ENCODE peak calls at places on chromosomes 5 and 9, in eight cellular contexts. L is neural progenitor cell, W is PC-3, K is GM23248, E is hepatocyte, J is SK-N-SH, A is HCT116, F is MM.1S. G is an unnamed sample. For H3K9me3, the result is how much of the 10 kb centered on the place peaks cover.

GRCh38 chr5:84480873-84481637 is 96.4 kb upstream of the EDIL3 start:
- DNase-seq in L (no peak), W (peak), K (no peak), E (no peak), J (no peak), A (no peak), F (no peak), G (no peak)

GRCh38 chr5:134568761-134569725 is 43.6 kb downstream of the JADE2 start:
- DNase-seq in L (peak), W (peak), K (peak), E (no peak), J (peak), A (no peak), F (no peak), G (no peak)

GRCh38 chr5:74367931-74368330 is 272.6 kb downstream of the ENC1 start:
- DNase-seq in L (no peak), W (no peak), K (no peak), E (no peak), J (no peak), A (no peak), F (no peak), G (no peak)

GRCh38 chr5:169085656-169086055 is 215.3 kb downstream of the SLIT3 start:
- DNase-seq in L (no peak), W (no peak), K (peak), E (no peak), J (no peak), A (no peak), F (no peak), G (no peak)

GRCh38 chr5:35180046-35180445 is 50.2 kb downstream of the PRLR start:
- DNase-seq in L (no peak), W (no peak), K (no peak), E (no peak), J (no peak), A (no peak), F (no peak), G (no peak)

GRCh38 chr5:116063950-116064349 is 20.9 kb upstream of the COMMD10 start:
- DNase-seq in L (no peak), W (no peak), K (no peak), E (no peak), J (no peak), A (no peak), F (no peak), G (no peak)

GRCh38 chr5:115457985-115458384 is 86.6 kb downstream of the FEM1C start:
- DNase-seq in L (peak), W (no peak), K (no peak), E (peak), J (no peak), A (no peak), F (no peak), G (no peak)

GRCh38 chr5:96067902-96068614 is 106.4 kb upstream of the ELL2 start:
- DNase-seq in L (no peak), W (peak), K (peak), E (peak), J (no peak), A (peak), F (no peak), G (no peak)

GRCh38 chr5:139245637-139246335 is 47.6 kb upstream of the SIL1 start:
- DNase-seq in L (no peak), W (no peak), K (no peak), E (no peak), J (no peak), A (no peak), F (no peak), G (no peak)

GRCh38 chr9:5479994-5480694 is 29.8 kb downstream of the CD274 start:
- DNase-seq in L (no peak), W (peak), K (no peak), E (no peak), J (no peak), A (no peak), F (no peak), G (no peak)

GRCh38 chr5:129541648-129542251 is 81.7 kb downstream of the ADAMTS19 start:
- DNase-seq in L (no peak), W (peak), K (no peak), E (no peak), J (no peak), A (peak), F (peak), G (peak)

GRCh38 chr9:112061152-112061740 is 113.9 kb downstream of the SUSD1 start:
- DNase-seq in L (no peak), W (peak), K (peak), E (peak), J (peak), A (peak), F (peak), G (no peak)

GRCh38 chr9:99576002-99576401 is 245.7 kb upstream of the NR4A3 start:
- DNase-seq in L (no peak), W (peak), K (no peak), E (no peak), J (no peak), A (no peak), F (no peak), G (no peak)

GRCh38 chr9:121398374-121398773 is 28.3 kb upstream of the STOM start:
- DNase-seq in L (no peak), W (peak), K (peak), E (no peak), J (no peak), A (no peak), F (no peak), G (no peak)

GRCh38 chr5:67015577-67016290 is 180.9 kb downstream of the CD180 start:
- DNase-seq in L (no peak), W (peak), K (no peak), E (peak), J (no peak), A (no peak), F (no peak), G (no peak)

GRCh38 chr9:107367727-107368502 is 84.8 kb downstream of the RAD23B start:
- DNase-seq in L (no peak), W (peak), K (no peak), E (no peak), J (no peak), A (no peak), F (no peak), G (no peak)

GRCh38 chr5:15463231-15463630 is 36.7 kb upstream of the FBXL7 start:
- DNase-seq in L (peak), W (no peak), K (peak), E (no peak), J (no peak), A (no peak), F (peak), G (no peak)

GRCh38 chr5:76457685-76458491 is 54.8 kb downstream of the IQGAP2 start:
- DNase-seq in L (no peak), W (peak), K (no peak), E (peak), J (peak), A (no peak), F (no peak), G (no peak)

GRCh38 chr9:4553951-4554381 is 63.7 kb downstream of the SLC1A1 start:
- DNase-seq in L (no peak), W (peak), K (peak), E (no peak), J (no peak), A (no peak), F (no peak), G (no peak)

GRCh38 chr9:13163946-13164345 is 115.5 kb downstream of the MPDZ start:
- DNase-seq in L (no peak), W (no peak), K (no peak), E (no peak), J (no peak), A (no peak), F (no peak), G (no peak)

GRCh38 chr5:58491216-58491892 is at the start of gene GAPT:
- DNase-seq in L (no peak), W (no peak), K (no peak), E (no peak), J (no peak), A (no peak), F (no peak), G (peak)

DNA sequence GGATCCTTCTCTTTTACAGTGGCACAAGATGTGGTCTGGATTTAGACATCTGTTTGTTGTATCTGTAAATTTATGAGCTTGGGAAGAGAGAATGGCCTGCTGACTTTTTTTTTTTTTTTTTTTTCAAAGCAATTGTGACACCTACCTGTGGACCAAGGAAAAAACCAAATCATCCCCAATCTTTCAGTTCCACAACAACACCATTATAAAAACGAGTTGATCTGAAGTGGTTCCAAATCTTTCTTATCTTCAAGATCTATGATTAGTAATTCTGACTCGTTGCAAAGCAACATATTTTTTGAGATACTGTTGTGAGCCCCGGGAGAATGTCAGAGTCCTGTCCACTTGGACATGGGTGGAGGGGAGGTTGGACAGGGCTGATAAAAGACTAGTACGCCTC is 4.8 kb downstream of the IRX2 start:
- DNase-seq in L (no peak), W (peak), K (peak), E (no peak), J (no peak), A (no peak), F (no peak), G (no peak)
- TF ChIP-seq EZH2phosphoT487 in L (no peak), W (no peak), K (peak), E (no peak), J (no peak), A (no peak), F (no peak), G (no peak)

GRCh38 chr5:179113945-179114641 is 53.9 kb downstream of the ZNF354C start:
- DNase-seq in L (no peak), W (no peak), K (no peak), E (no peak), J (no peak), A (no peak), F (no peak), G (no peak)
- H3K9me3 ChIP-seq in L (under half), W (under half), K (under half), E (under half), J (under half), A (under half), F (under half), G (under half)

GRCh38 chr9:127570533-127571111 is 41.5 kb upstream of the STXBP1 start:
- DNase-seq in L (no peak), W (peak), K (no peak), E (no peak), J (peak), A (no peak), F (no peak), G (no peak)

GRCh38 chr9:127578627-127578951 is 33.5 kb upstream of the STXBP1 start:
- DNase-seq in L (no peak), W (no peak), K (no peak), E (no peak), J (no peak), A (no peak), F (no peak), G (no peak)

GRCh38 chr9:127575875-127576778 is 36.0 kb upstream of the STXBP1 start:
- DNase-seq in L (no peak), W (no peak), K (no peak), E (peak), J (no peak), A (no peak), F (no peak), G (no peak)

GRCh38 chr9:127572961-127573727 is 38.9 kb upstream of the STXBP1 start:
- DNase-seq in L (no peak), W (peak), K (peak), E (no peak), J (no peak), A (no peak), F (no peak), G (no peak)

DNA sequence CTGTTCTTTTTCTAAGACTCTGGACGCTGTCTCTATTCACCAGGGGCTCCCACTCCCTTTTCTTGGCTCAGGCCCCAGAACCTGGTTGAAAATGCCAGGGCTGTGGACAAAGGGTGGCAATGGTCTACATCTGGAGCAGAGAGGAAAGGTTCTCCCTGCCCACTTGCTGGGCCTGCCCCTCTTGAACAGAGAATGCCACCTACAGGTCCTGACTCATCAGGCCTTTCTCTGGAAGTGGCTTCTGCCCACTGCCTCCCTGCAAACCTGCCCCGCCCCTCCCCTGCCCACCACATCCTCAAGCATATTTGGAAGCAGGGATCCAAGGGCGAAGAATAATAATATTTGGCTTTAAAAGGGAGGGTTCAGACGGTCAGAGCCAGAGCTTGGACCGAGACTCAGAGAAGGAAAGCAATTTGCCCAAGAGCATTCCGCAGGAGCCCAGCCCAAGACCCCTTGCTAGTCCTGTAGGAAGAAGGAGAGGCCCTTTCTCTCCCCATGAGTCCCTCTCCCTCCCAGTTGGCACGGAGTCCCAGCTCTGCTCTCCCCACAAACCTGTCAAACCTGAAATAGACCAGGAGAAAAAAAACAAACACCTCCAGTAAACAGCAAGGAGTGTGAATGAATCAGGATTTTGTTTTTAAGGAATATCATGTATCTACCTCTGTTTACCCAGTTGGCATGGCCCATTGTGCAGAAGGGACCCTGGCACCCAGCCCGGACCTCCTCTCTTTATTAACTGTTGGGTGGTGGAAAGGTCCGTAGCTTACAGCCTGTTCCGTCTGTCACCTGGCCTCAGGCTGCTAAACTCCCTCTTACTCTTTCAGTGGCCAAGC is 37.8 kb upstream of the STXBP1 start:
- DNase-seq in L (no peak), W (peak), K (peak), E (peak), J (no peak), A (no peak), F (no peak), G (no peak)
- TF ChIP-seq EZH2phosphoT487 in L (no peak), W (no peak), K (no peak), E (no peak), J (no peak), A (no peak), F (no peak), G (no peak)

GRCh38 chr5:97601651-97602050 is 418.6 kb upstream of the RIOK2 start:
- DNase-seq in L (no peak), W (no peak), K (no peak), E (no peak), J (no peak), A (no peak), F (no peak), G (no peak)
- H3K9me3 ChIP-seq in L (under half), W (under half), K (under half), E (under half), J (under half), A (under half), F (under half), G (under half)

DNA sequence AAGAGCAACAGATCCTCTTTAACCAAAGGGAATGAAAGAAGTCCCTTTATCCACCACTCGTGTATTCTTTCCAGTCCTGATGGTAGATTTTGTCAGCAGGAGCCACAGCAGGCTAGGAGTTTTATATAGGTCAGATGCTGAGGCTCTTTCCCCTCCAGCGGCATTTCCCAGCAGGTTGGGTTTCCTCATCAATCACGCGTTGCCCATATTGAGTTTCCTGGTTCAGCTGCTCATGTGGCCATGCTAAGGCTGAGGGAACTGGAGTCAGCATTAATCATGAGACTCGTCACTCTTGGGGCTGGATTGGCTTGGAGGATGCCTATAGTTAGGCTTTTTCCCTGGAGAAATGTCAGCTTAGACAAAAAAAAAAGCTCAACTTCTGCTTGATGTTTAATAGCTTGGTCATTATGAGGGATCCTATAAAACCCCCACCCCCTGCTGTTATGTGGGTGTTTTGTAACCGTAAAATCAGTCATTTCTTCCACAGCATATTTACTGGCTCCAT is 193.4 kb upstream of the GAS1 start:
- DNase-seq in L (no peak), W (peak), K (peak), E (no peak), J (no peak), A (no peak), F (no peak), G (no peak)
- TF ChIP-seq EZH2phosphoT487 in L (no peak), W (no peak), K (no peak), E (no peak), J (no peak), A (no peak), F (no peak), G (no peak)

DNA sequence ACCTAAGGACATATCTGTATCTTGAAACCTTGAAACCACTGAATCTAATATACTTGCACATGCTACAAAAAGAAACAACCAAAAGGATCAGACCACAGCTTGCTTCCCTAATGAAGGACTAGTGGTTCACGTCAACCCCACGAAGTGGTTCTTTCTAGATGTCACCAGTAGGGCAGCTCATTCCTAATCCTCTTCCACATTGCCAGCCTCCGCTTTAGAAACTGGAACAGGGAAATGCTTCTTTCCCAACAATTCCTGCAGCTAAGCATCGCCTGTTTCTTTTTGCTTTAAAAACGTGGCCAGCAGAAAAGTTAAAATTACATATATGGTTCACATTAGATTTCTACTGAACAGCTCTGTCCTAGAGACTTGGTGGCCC is 100.2 kb downstream of the MTX3 start:
- DNase-seq in L (peak), W (no peak), K (no peak), E (no peak), J (no peak), A (no peak), F (no peak), G (no peak)
- H3K9me3 ChIP-seq in L (under half), W (under half), K (under half), E (under half), J (under half), A (under half), F (under half), G (under half)

GRCh38 chr5:137647401-137647800 is 88.5 kb downstream of the KLHL3 start:
- DNase-seq in L (no peak), W (no peak), K (no peak), E (no peak), J (no peak), A (no peak), F (no peak), G (no peak)

GRCh38 chr5:137648361-137648760 is 87.5 kb downstream of the KLHL3 start:
- DNase-seq in L (no peak), W (no peak), K (no peak), E (no peak), J (no peak), A (no peak), F (no peak), G (no peak)

GRCh38 chr5:137651022-137651421 is 84.9 kb downstream of the KLHL3 start:
- DNase-seq in L (no peak), W (no peak), K (peak), E (no peak), J (no peak), A (no peak), F (no peak), G (no peak)

GRCh38 chr5:137646761-137647160 is 89.1 kb downstream of the KLHL3 start:
- DNase-seq in L (no peak), W (no peak), K (no peak), E (no peak), J (no peak), A (no peak), F (no peak), G (no peak)

GRCh38 chr5:137649228-137649890 is 86.5 kb downstream of the KLHL3 start:
- DNase-seq in L (no peak), W (no peak), K (peak), E (peak), J (no peak), A (no peak), F (no peak), G (no peak)
- TF ChIP-seq EZH2phosphoT487 in L (no peak), W (no peak), K (no peak), E (no peak), J (no peak), A (no peak), F (no peak), G (no peak)

GRCh38 chr9:122477826-122478225 is at the start of gene OR1J1:
- DNase-seq in L (no peak), W (no peak), K (no peak), E (no peak), J (no peak), A (no peak), F (no peak), G (no peak)
- H3K9me3 ChIP-seq in L (under half), W (under half), K (under half), E (under half), J (under half), A (under half), F (under half), G (under half)

GRCh38 chr9:79395691-79396558 is 175.8 kb upstream of the TLE4 start:
- DNase-seq in L (peak), W (no peak), K (no peak), E (no peak), J (no peak), A (no peak), F (no peak), G (no peak)
- TF ChIP-seq EZH2phosphoT487 in L (no peak), W (no peak), K (no peak), E (no peak), J (no peak), A (no peak), F (no peak), G (no peak)

G was measured in OCI-LY7.